ENCODE peak calls at places on chromosome X, in four cellular contexts. K, W, O and C are unnamed samples.
A peak's percentile ranks its signal among the peaks of the same experiment; 100 is the strongest.

GRCh38 chrX:40468033-40468979 is 112.5 kb upstream of the ATP6AP2 start:
- DNase-seq in K (peak; percentile 38), W (peak; percentile 34), O (peak; percentile 59), C (peak; percentile 48)

GRCh38 chrX:18422886-18423285 is 2.5 kb upstream of the CDKL5 start:
- DNase-seq in K (no peak), W (no peak), O (no peak), C (no peak)

GRCh38 chrX:81316163-81316562 is 114.3 kb downstream of the SH3BGRL start:
- DNase-seq in K (no peak), W (no peak), O (peak; percentile 50), C (no peak)

GRCh38 chrX:148498067-148498466 is 2.4 kb upstream of the AFF2 start:
- DNase-seq in K (no peak), W (no peak), O (no peak), C (no peak)

GRCh38 chrX:149567621-149568417 is 18.1 kb upstream of the HSFX3 start:
- DNase-seq in K (no peak), W (no peak), O (no peak), C (peak; percentile 29)

GRCh38 chrX:150935466-150935865 is 37.0 kb upstream of the CD99L2 start:
- DNase-seq in K (no peak), W (peak; percentile 55), O (peak; percentile 70), C (no peak)

GRCh38 chrX:45751156-45751555 is 550.5 kb upstream of the DIPK2B start:
- DNase-seq in K (no peak), W (no peak), O (no peak), C (no peak)

GRCh38 chrX:51494409-51494808 is 2.0 kb downstream of the NUDT11 start:
- DNase-seq in K (no peak), W (no peak), O (no peak), C (peak; percentile 44)

GRCh38 chrX:136880452-136881013 is at the start of gene RBMX:
- DNase-seq in K (peak; percentile 87), W (peak; percentile 81), O (peak; percentile 91), C (peak; percentile 96)

GRCh38 chrX:123422875-123423274 is 238.8 kb downstream of the GRIA3 start:
- DNase-seq in K (peak; percentile 14), W (no peak), O (peak; percentile 32), C (peak; percentile 51)

GRCh38 chrX:70226048-70226447 is 8.4 kb upstream of the AWAT1 start:
- DNase-seq in K (no peak), W (no peak), O (no peak), C (no peak)

GRCh38 chrX:47628980-47629379 is 750 bp downstream of the CFP start:
- DNase-seq in K (no peak), W (no peak), O (no peak), C (no peak)

GRCh38 chrX:154516655-154517100 is 646 bp upstream of the FAM3A start:
- DNase-seq in K (no peak), W (no peak), O (peak; percentile 50), C (no peak)

GRCh38 chrX:128781506-128781905 is 729.3 kb upstream of the ACTRT1 start:
- DNase-seq in K (peak; percentile 49), W (no peak), O (no peak), C (peak; percentile 71)

GRCh38 chrX:123830309-123830708 is 29.5 kb upstream of the XIAP start:
- DNase-seq in K (no peak), W (no peak), O (peak; percentile 83), C (peak; percentile 43)

GRCh38 chrX:56794831-56795230 is 65.8 kb downstream of the NBDY start:
- DNase-seq in K (peak; percentile 2), W (no peak), O (no peak), C (no peak)

GRCh38 chrX:102835504-102836146 is 101.4 kb upstream of the RAB40AL start:
- DNase-seq in K (no peak), W (no peak), O (no peak), C (peak; percentile 77)

GRCh38 chrX:49754238-49754857 is 58.6 kb upstream of the PAGE1 start:
- DNase-seq in K (peak; percentile 43), W (no peak), O (peak; percentile 8), C (peak; percentile 80)

GRCh38 chrX:121000589-121000988 is 15.0 kb upstream of the CT47A1 start:
- DNase-seq in K (peak; percentile 3), W (peak; percentile 45), O (peak; percentile 9), C (peak; percentile 65)

GRCh38 chrX:37879692-37880091 is 32.3 kb upstream of the DYNLT3 start:
- DNase-seq in K (no peak), W (no peak), O (no peak), C (no peak)

GRCh38 chrX:69603566-69604194 is 12.2 kb upstream of the EDA start:
- DNase-seq in K (no peak), W (no peak), O (no peak), C (no peak)

GRCh38 chrX:37347420-37347819 is 1.7 kb upstream of the PRRG1 start:
- DNase-seq in K (no peak), W (no peak), O (peak; percentile 20), C (no peak)

GRCh38 chrX:75544760-75545159 is 21.9 kb upstream of the ZDHHC15 start:
- DNase-seq in K (no peak), W (no peak), O (no peak), C (no peak)

GRCh38 chrX:153544747-153545146 is 27.3 kb downstream of the ATP2B3 start:
- DNase-seq in K (no peak), W (no peak), O (no peak), C (no peak)

GRCh38 chrX:70030242-70030823 is 19.4 kb downstream of the AWAT2 start:
- DNase-seq in K (peak; percentile 52), W (no peak), O (peak; percentile 9), C (peak; percentile 83)

GRCh38 chrX:24343719-24344118 is 16.7 kb upstream of the SUPT20HL1 start:
- DNase-seq in K (no peak), W (no peak), O (no peak), C (peak; percentile 43)

GRCh38 chrX:15749642-15750610 is 11.9 kb downstream of the CA5B start:
- DNase-seq in K (no peak), W (no peak), O (peak; percentile 6), C (no peak)

GRCh38 chrX:139194571-139195280 is 335.8 kb upstream of the F9 start:
- DNase-seq in K (no peak), W (no peak), O (peak; percentile 47), C (no peak)

GRCh38 chrX:108159028-108159670 is 67.6 kb downstream of the ATG4A start:
- DNase-seq in K (no peak), W (no peak), O (no peak), C (no peak)

GRCh38 chrX:67207912-67208311 is 335.9 kb upstream of the AR start:
- DNase-seq in K (no peak), W (no peak), O (no peak), C (no peak)

GRCh38 chrX:50066318-50066937 is 134.4 kb downstream of the AKAP4 start:
- DNase-seq in K (no peak), W (no peak), O (no peak), C (no peak)

GRCh38 chrX:138982350-138982749 is 270.8 kb upstream of the FGF13 start:
- DNase-seq in K (no peak), W (no peak), O (no peak), C (no peak)

GRCh38 chrX:3046253-3046909 is 5.1 kb downstream of the ARSF start:
- DNase-seq in K (no peak), W (peak; percentile 34), O (no peak), C (no peak)

GRCh38 chrX:39162322-39162721 is 361.1 kb downstream of the MID1IP1 start:
- DNase-seq in K (no peak), W (no peak), O (no peak), C (no peak)

GRCh38 chrX:39161856-39162255 is 360.6 kb downstream of the MID1IP1 start:
- DNase-seq in K (no peak), W (no peak), O (no peak), C (no peak)

GRCh38 chrX:39157006-39157405 is 355.7 kb downstream of the MID1IP1 start:
- DNase-seq in K (no peak), W (no peak), O (no peak), C (no peak)

GRCh38 chrX:39157796-39158195 is 356.5 kb downstream of the MID1IP1 start:
- DNase-seq in K (no peak), W (no peak), O (peak; percentile 55), C (no peak)

GRCh38 chrX:39158801-39159657 is 357.8 kb downstream of the MID1IP1 start:
- DNase-seq in K (peak; percentile 59), W (no peak), O (peak; percentile 97), C (no peak)
- H3K4me2 ChIP-seq in K (peak overlapping the region; percentile 34), W (no peak overlapping the region), O (no peak overlapping the region), C (no peak overlapping the region)

GRCh38 chrX:13008189-13008533 is 33.3 kb downstream of the TMSB4X start:
- DNase-seq in K (no peak), W (no peak), O (no peak), C (peak; percentile 75)
- H3K4me2 ChIP-seq in K (peak overlapping the region; percentile 55), W (peak overlapping the region; percentile 68), O (no peak overlapping the region), C (peak overlapping the region; percentile 65)

DNA sequence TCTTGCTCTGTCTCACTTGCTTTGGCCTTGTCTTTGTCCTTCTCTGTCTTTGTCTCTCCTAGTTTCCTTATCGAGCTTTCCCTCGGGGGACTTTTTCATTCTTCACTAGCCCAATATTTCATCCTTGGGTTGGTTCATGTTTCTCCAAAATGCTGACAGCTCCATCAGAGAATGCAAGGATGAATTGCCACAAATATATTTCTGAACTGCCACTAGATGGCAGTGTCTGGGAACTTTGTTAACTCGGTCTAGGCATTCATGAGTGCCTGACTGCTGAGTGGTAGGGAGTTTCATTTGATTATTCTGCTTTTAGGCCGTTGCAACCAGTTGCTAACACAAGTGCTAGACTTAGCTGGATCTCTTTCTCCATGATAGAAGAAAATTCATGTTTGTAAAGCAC is 73.5 kb upstream of the RAP2C start:
- DNase-seq in K (peak; percentile 54), W (peak; percentile 45), O (peak; percentile 39), C (peak; percentile 74)
- H3K4me2 ChIP-seq in K (no peak overlapping the region), W (peak overlapping the region; percentile 11), O (no peak overlapping the region), C (no peak overlapping the region)

GRCh38 chrX:7108995-7109634 is 38.4 kb upstream of the STS start:
- DNase-seq in K (no peak), W (no peak), O (peak; percentile 11), C (peak; percentile 83)

GRCh38 chrX:7112071-7112470 is 35.4 kb upstream of the STS start:
- DNase-seq in K (no peak), W (no peak), O (no peak), C (peak; percentile 90)

GRCh38 chrX:7111518-7111917 is 36.0 kb upstream of the STS start:
- DNase-seq in K (no peak), W (no peak), O (no peak), C (peak; percentile 79)

GRCh38 chrX:7109838-7110793 is 37.4 kb upstream of the STS start:
- DNase-seq in K (peak; percentile 20), W (no peak), O (no peak), C (peak; percentile 91)

GRCh38 chrX:7110821-7111276 is 36.7 kb upstream of the STS start:
- DNase-seq in K (no peak), W (peak; percentile 74), O (peak; percentile 9), C (peak; percentile 97)
- H3K4me2 ChIP-seq in K (no peak overlapping the region), W (peak overlapping the region; percentile 9), O (no peak overlapping the region), C (peak overlapping the region; percentile 88)